ENCODE peak calls at places on chromosomes 16 and 17, in nine cellular contexts. S is spleen, L is cardiac fibroblast, K is mucosa of descending colon, W is fibroblast of lung, T is ascending aorta, Y is breast epithelium, A is cardiac muscle cell, O is GM12878. I is an unnamed sample.

GRCh38 chr17:18064053-18064452 is 23.7 kb upstream of the DRG2 start:
- DNase-seq in S (no peak), L (no peak), K (no peak), W (no peak), T (no peak), Y (no peak), A (no peak), O (no peak), I (no peak)

GRCh38 chr16:11354733-11355574 is 9.7 kb downstream of the RMI2 start:
- DNase-seq in S (peak; percentile 88), L (peak; percentile 62), K (no peak), W (peak; percentile 94), T (no peak), Y (no peak), A (no peak), O (peak; percentile 79), I (no peak)

GRCh38 chr16:68592466-68593337 is 52.4 kb upstream of the CDH3 start:
- DNase-seq in S (no peak), L (peak; percentile 11), K (no peak), W (no peak), T (no peak), Y (no peak), A (no peak), O (no peak), I (no peak)

GRCh38 chr16:735982-736453 is 4.8 kb downstream of the CIAO3 start:
- DNase-seq in S (no peak), L (no peak), K (no peak), W (no peak), T (no peak), Y (no peak), A (no peak), O (no peak), I (no peak)

GRCh38 chr17:16492613-16493290 is 759 bp upstream of the LRRC75A start:
- DNase-seq in S (no peak), L (no peak), K (no peak), W (no peak), T (no peak), Y (no peak), A (no peak), O (no peak), I (no peak)

GRCh38 chr16:78392585-78393195 is 293.2 kb downstream of the WWOX start:
- DNase-seq in S (no peak), L (no peak), K (no peak), W (no peak), T (no peak), Y (no peak), A (no peak), O (no peak), I (no peak)

GRCh38 chr16:63890072-63890471 is 1231.8 kb downstream of the CDH11 start:
- DNase-seq in S (no peak), L (peak; percentile 71), K (no peak), W (peak; percentile 48), T (no peak), Y (no peak), A (no peak), O (no peak), I (peak; percentile 43)

GRCh38 chr16:27363797-27364196 is 38.2 kb upstream of the IL21R start:
- DNase-seq in S (no peak), L (no peak), K (peak; percentile 87), W (no peak), T (no peak), Y (peak; percentile 59), A (no peak), O (no peak), I (peak; percentile 89)

GRCh38 chr16:87582221-87582965 is 19.9 kb upstream of the JPH3 start:
- DNase-seq in S (peak; percentile 68), L (peak; percentile 94), K (peak; percentile 45), W (peak; percentile 90), T (peak; percentile 86), Y (peak; percentile 25), A (no peak), O (no peak), I (peak; percentile 94)

GRCh38 chr17:76014100-76014924 is 12.8 kb downstream of the EVPL start:
- DNase-seq in S (peak; percentile 93), L (peak; percentile 79), K (peak; percentile 81), W (peak; percentile 64), T (peak; percentile 78), Y (peak; percentile 50), A (peak; percentile 92), O (no peak), I (no peak)

GRCh38 chr16:89364603-89365002 is 125.8 kb downstream of the ANKRD11 start:
- DNase-seq in S (no peak), L (peak; percentile 39), K (no peak), W (peak; percentile 61), T (no peak), Y (no peak), A (no peak), O (no peak), I (no peak)

GRCh38 chr17:72394531-72394930 is 273.7 kb downstream of the SOX9 start:
- DNase-seq in S (no peak), L (no peak), K (no peak), W (no peak), T (no peak), Y (no peak), A (no peak), O (no peak), I (no peak)

GRCh38 chr17:74089869-74090464 is 113.5 kb upstream of the RPL38 start:
- DNase-seq in S (no peak), L (peak; percentile 55), K (peak; percentile 70), W (peak; percentile 36), T (peak; percentile 68), Y (no peak), A (peak; percentile 53), O (peak; percentile 11), I (no peak)

GRCh38 chr17:21058098-21058893 is 15.5 kb upstream of the USP22 start:
- DNase-seq in S (no peak), L (peak; percentile 53), K (no peak), W (peak; percentile 13), T (no peak), Y (no peak), A (no peak), O (no peak), I (no peak)

GRCh38 chr17:6381526-6382135 is 53.3 kb downstream of the AIPL1 start:
- DNase-seq in S (no peak), L (no peak), K (no peak), W (no peak), T (no peak), Y (no peak), A (no peak), O (no peak), I (no peak)
- TF ChIP-seq CTCF in S (no peak), L (no peak), K (no peak), W (no peak), T (no peak), Y (no peak), A (no peak), O (no peak), I (no peak)

DNA sequence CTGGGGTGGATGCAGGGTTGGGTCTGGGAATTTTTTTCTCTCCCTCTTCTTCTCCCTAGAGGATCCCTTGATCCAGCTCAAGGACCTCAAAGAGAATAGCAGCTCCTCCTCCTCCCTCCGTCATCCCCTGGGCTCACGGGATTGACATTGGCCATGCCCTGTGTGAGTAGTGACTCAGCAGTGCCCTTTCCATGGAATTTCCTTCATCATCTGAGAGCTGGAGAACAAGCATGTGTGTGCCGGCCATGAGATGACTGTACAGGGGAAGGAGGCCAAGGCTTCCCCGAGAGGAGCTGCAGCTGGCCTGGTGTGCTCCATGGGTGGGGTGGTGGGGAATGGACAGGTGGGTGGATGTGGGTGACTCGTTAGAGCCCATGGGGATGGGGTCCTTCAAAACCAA is 8.9 kb upstream of the WSCD1 start:
- DNase-seq in S (peak; percentile 11), L (peak; percentile 23), K (no peak), W (peak; percentile 71), T (peak; percentile 81), Y (no peak), A (no peak), O (no peak), I (no peak)
- TF ChIP-seq CTCF in S (no peak), L (no peak), K (no peak), W (no peak), T (no peak), Y (no peak), A (no peak), O (no peak), I (no peak)

GRCh38 chr16:50252082-50252611 is 14.2 kb upstream of the ADCY7 start:
- DNase-seq in S (peak; percentile 37), L (no peak), K (no peak), W (no peak), T (no peak), Y (peak; percentile 6), A (no peak), O (no peak), I (peak; percentile 68)
- TF ChIP-seq CTCF in S (no peak), L (no peak), K (no peak), W (no peak), T (no peak), Y (no peak), A (no peak), O (no peak), I (no peak)

GRCh38 chr17:49219987-49220386 is 9.5 kb downstream of the ABI3 start:
- DNase-seq in S (peak; percentile 84), L (no peak), K (no peak), W (no peak), T (no peak), Y (no peak), A (no peak), O (no peak), I (no peak)

GRCh38 chr17:49216953-49217650 is 6.6 kb downstream of the ABI3 start:
- DNase-seq in S (peak; percentile 87), L (no peak), K (peak; percentile 69), W (no peak), T (no peak), Y (no peak), A (no peak), O (no peak), I (peak; percentile 55)

GRCh38 chr17:49217651-49218413 is 7.3 kb downstream of the ABI3 start:
- DNase-seq in S (peak; percentile 93), L (no peak), K (peak; percentile 72), W (no peak), T (peak; percentile 78), Y (no peak), A (no peak), O (peak; percentile 93), I (peak; percentile 87)

GRCh38 chr17:49216482-49216881 is 6.0 kb downstream of the ABI3 start:
- DNase-seq in S (peak; percentile 88), L (no peak), K (peak; percentile 43), W (no peak), T (no peak), Y (no peak), A (no peak), O (no peak), I (no peak)

DNA sequence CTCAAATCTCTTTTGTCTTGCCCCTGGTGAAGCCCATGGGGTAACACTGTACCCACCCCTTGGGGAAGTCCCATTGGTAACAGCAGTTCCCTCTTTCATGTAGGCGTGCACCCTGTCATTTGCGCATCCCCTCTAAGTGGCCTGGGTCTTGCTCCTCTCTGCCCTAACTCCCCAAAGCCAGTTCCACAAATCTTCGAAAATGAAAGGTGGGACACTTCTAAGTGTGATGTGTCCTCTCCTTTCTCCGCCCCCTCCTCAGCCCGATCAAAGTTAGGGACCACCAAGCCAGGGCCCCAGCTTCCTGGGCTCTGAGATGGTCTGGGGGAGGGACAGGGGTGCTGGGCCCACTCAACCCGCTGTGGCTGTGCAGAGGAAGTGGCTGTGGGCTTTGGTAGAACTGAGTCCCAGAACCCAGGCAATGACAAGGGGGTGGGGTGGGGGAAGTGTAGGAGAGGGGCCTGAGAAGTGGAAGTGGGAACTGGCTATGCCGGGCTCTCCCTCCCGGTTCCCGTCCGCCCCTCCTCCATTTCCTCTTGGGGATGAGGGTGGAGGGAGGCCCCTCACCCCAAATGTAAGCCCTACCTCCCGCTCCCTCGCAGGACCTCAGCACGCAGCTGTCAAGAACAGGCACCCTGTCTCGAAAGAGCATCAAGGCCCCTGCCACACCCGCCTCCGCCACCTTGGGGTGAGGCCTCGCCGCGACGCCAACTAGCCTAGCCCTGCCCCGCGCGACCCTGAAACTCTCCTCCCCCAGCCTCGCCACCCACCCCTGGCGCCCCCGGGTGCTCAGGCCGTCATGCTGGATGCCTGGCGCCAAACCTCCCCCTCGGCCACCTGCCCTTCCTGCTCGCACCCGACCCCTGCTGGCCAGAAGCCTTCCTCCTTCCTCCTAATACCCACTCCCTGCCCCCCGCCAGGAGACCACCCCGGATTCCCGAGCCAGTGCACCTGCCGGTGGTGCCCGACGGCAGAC is 8.7 kb downstream of the ABI3 start:
- DNase-seq in S (peak; percentile 92), L (no peak), K (peak; percentile 66), W (no peak), T (no peak), Y (no peak), A (no peak), O (peak; percentile 76), I (no peak)
- TF ChIP-seq CTCF in S (peak; percentile 46), L (peak; percentile 4), K (no peak), W (no peak), T (no peak), Y (no peak), A (peak; percentile 16), O (peak; percentile 42), I (no peak)